ENCODE peak calls at places on chromosomes 1 and 21, in seven cellular contexts. S is mucosa of gallbladder; P is DMS153; N is SJSA1; C is stimulated activated CD4-positive, alpha-beta T cell treated with anti-CD3 and anti-CD28 coated beads, Interleukin-1b, Interleukin-23, amount 100 ng/mL, for 24 hours; G is activated B cell treated with CpG ODN at 0.5 μM for 24 hours; X is activated T-cell treated with anti-CD3 and anti-CD28 coated beads for 1 hour. T is an unnamed sample.

GRCh38 chr1:209291715-209292114 is 291.8 kb upstream of the CAMK1G start:
- DNase-seq in S (no peak), P (no peak), N (no peak), C (no peak), G (no peak), X (no peak), T (no peak)

GRCh38 chr1:155071701-155072100 is 6.9 kb upstream of the EFNA3 start:
- DNase-seq in S (no peak), P (peak), N (no peak), C (no peak), G (no peak), X (no peak), T (no peak)

GRCh38 chr1:82114887-82115286 is 314.2 kb downstream of the ADGRL2 start:
- DNase-seq in S (no peak), P (no peak), N (no peak), C (no peak), G (no peak), X (no peak), T (no peak)

GRCh38 chr1:56255516-56256181 is 323.7 kb downstream of the PLPP3 start:
- DNase-seq in S (peak), P (no peak), N (no peak), C (no peak), G (no peak), X (no peak), T (no peak)

GRCh38 chr1:233796146-233796798 is 108.2 kb upstream of the SLC35F3 start:
- DNase-seq in S (no peak), P (no peak), N (no peak), C (no peak), G (no peak), X (no peak), T (no peak)

GRCh38 chr1:60228253-60228594 is 154.7 kb upstream of the C1orf87 start:
- DNase-seq in S (no peak), P (no peak), N (no peak), C (no peak), G (no peak), X (no peak), T (no peak)

GRCh38 chr1:228178737-228179720 is 13.4 kb downstream of the IBA57 start:
- DNase-seq in S (no peak), P (no peak), N (no peak), C (no peak), G (no peak), X (no peak), T (no peak)

GRCh38 chr1:24683713-24684162 is 40.6 kb downstream of the SRRM1 start:
- DNase-seq in S (peak), P (no peak), N (peak), C (no peak), G (no peak), X (no peak), T (no peak)

GRCh38 chr1:220544901-220545303 is 17.0 kb downstream of the MARK1 start:
- DNase-seq in S (no peak), P (no peak), N (no peak), C (no peak), G (no peak), X (no peak), T (no peak)

GRCh38 chr1:30129001-30129408 is 594.4 kb downstream of the MATN1 start:
- DNase-seq in S (no peak), P (no peak), N (no peak), C (no peak), G (no peak), X (no peak), T (no peak)

GRCh38 chr1:1163538-1164070 is 10.1 kb upstream of the TTLL10 start:
- DNase-seq in S (no peak), P (no peak), N (no peak), C (no peak), G (no peak), X (no peak), T (no peak)

GRCh38 chr1:87864676-87865075 is 536.0 kb downstream of the LMO4 start:
- DNase-seq in S (no peak), P (no peak), N (no peak), C (no peak), G (no peak), X (no peak), T (no peak)

GRCh38 chr1:32255072-32256071 is 4.3 kb downstream of the LCK start:
- DNase-seq in S (no peak), P (no peak), N (no peak), C (no peak), G (no peak), X (no peak), T (no peak)

GRCh38 chr1:30014031-30014430 is 709.4 kb downstream of the MATN1 start:
- DNase-seq in S (no peak), P (no peak), N (no peak), C (no peak), G (no peak), X (no peak), T (no peak)

GRCh38 chr1:173505401-173505800 is 28.3 kb downstream of the PRDX6 start:
- DNase-seq in S (no peak), P (no peak), N (no peak), C (no peak), G (no peak), X (no peak), T (no peak)

GRCh38 chr1:14083706-14084105 is 383.7 kb downstream of the PRDM2 start:
- DNase-seq in S (no peak), P (no peak), N (no peak), C (no peak), G (no peak), X (no peak), T (no peak)

GRCh38 chr1:54135436-54136120 is 17.2 kb downstream of the CDCP2 start:
- DNase-seq in S (no peak), P (no peak), N (peak), C (no peak), G (no peak), X (no peak), T (no peak)

GRCh38 chr1:63772876-63773275 is 941 bp upstream of the ROR1 start:
- DNase-seq in S (no peak), P (no peak), N (no peak), C (no peak), G (no peak), X (no peak), T (no peak)

GRCh38 chr21:42520628-42521253 is 7.1 kb downstream of the SLC37A1 start:
- DNase-seq in S (no peak), P (no peak), N (no peak), C (no peak), G (no peak), X (no peak), T (no peak)

GRCh38 chr1:222970040-222970439 is 155.2 kb downstream of the DISP1 start:
- DNase-seq in S (no peak), P (no peak), N (no peak), C (no peak), G (no peak), X (no peak), T (no peak)